ENCODE peak calls at places on chromosomes 11 and 22, in six cellular contexts. X, C, T, L, G and W are unnamed samples.
A peak's percentile ranks its signal among the peaks of the same experiment; 100 is the strongest.

GRCh38 chr22:21450320-21450831 is 16.8 kb upstream of the TMEM191C start:
- DNase-seq in X (peak; percentile 7), C (peak; percentile 44), T (no peak), L (no peak), G (no peak), W (peak; percentile 64)

GRCh38 chr22:32805586-32805881 is 4.0 kb downstream of the TIMP3 start:
- DNase-seq in X (no peak), C (no peak), T (no peak), L (no peak), G (no peak), W (no peak)

GRCh38 chr11:36012410-36012809 is 68.5 kb downstream of the LDLRAD3 start:
- DNase-seq in X (no peak), C (no peak), T (peak; percentile 59), L (no peak), G (no peak), W (no peak)

GRCh38 chr11:8810331-8811301 is 100.4 kb upstream of the AKIP1 start:
- DNase-seq in X (no peak), C (peak; percentile 86), T (peak; percentile 93), L (peak; percentile 85), G (no peak), W (peak; percentile 93)

GRCh38 chr11:129226207-129226798 is 34.2 kb upstream of the ARHGAP32 start:
- DNase-seq in X (no peak), C (no peak), T (no peak), L (no peak), G (no peak), W (no peak)

GRCh38 chr11:63915961-63916836 is 765 bp downstream of the RCOR2 start:
- DNase-seq in X (no peak), C (no peak), T (peak; percentile 24), L (peak; percentile 67), G (no peak), W (no peak)

GRCh38 chr11:25702417-25702816 is 629.5 kb upstream of the ANO3 start:
- DNase-seq in X (no peak), C (no peak), T (no peak), L (no peak), G (no peak), W (no peak)

GRCh38 chr11:30489076-30489475 is 97.1 kb downstream of the MPPED2 start:
- DNase-seq in X (no peak), C (no peak), T (peak; percentile 11), L (no peak), G (no peak), W (no peak)

GRCh38 chr11:62857541-62857982 is 18.2 kb upstream of the WDR74 start:
- DNase-seq in X (no peak), C (no peak), T (no peak), L (no peak), G (no peak), W (no peak)

GRCh38 chr11:67316882-67317364 is 13.6 kb downstream of the SSH3 start:
- DNase-seq in X (no peak), C (no peak), T (peak; percentile 70), L (no peak), G (no peak), W (no peak)

GRCh38 chr22:40436460-40437431 is 66.4 kb downstream of the SGSM3 start:
- DNase-seq in X (no peak), C (no peak), T (peak; percentile 81), L (no peak), G (no peak), W (no peak)

GRCh38 chr22:19940536-19941364 is 822 bp upstream of the COMT start:
- DNase-seq in X (no peak), C (peak; percentile 39), T (no peak), L (peak; percentile 42), G (no peak), W (peak; percentile 69)

GRCh38 chr11:85086511-85087284 is 540.4 kb downstream of the DLG2 start:
- DNase-seq in X (no peak), C (no peak), T (peak; percentile 8), L (no peak), G (no peak), W (no peak)

GRCh38 chr11:78654071-78654470 is 79.4 kb upstream of the NARS2 start:
- DNase-seq in X (no peak), C (no peak), T (no peak), L (no peak), G (no peak), W (no peak)

GRCh38 chr11:43360361-43361032 is 1.8 kb downstream of the TTC17 start:
- DNase-seq in X (no peak), C (no peak), T (peak; percentile 64), L (no peak), G (no peak), W (no peak)

GRCh38 chr11:82906236-82906635 is 4.7 kb downstream of the DDIAS start:
- DNase-seq in X (no peak), C (no peak), T (peak; percentile 52), L (no peak), G (no peak), W (no peak)

GRCh38 chr11:71440021-71440755 is 8.0 kb downstream of the DHCR7 start:
- DNase-seq in X (no peak), C (no peak), T (no peak), L (no peak), G (no peak), W (peak; percentile 24)

GRCh38 chr11:1194977-1195689 is 27.7 kb upstream of the MUC5B start:
- DNase-seq in X (no peak), C (peak; percentile 28), T (no peak), L (peak; percentile 30), G (no peak), W (peak; percentile 73)

GRCh38 chr22:49740242-49740641 is 87.4 kb downstream of the BRD1 start:
- DNase-seq in X (no peak), C (no peak), T (no peak), L (no peak), G (no peak), W (peak; percentile 57)

GRCh38 chr11:103085758-103086365 is 6.1 kb downstream of the DCUN1D5 start:
- DNase-seq in X (no peak), C (no peak), T (peak; percentile 65), L (no peak), G (no peak), W (no peak)

GRCh38 chr11:8099291-8099899 is 18.4 kb downstream of the TUB start:
- DNase-seq in X (peak; percentile 44), C (peak; percentile 72), T (peak; percentile 93), L (peak; percentile 65), G (peak; percentile 46), W (peak; percentile 91)

GRCh38 chr11:92909214-92909613 is 60.2 kb upstream of the MTNR1B start:
- DNase-seq in X (no peak), C (no peak), T (no peak), L (no peak), G (no peak), W (no peak)

GRCh38 chr11:877565-877964 is 33.0 kb downstream of the CHID1 start:
- DNase-seq in X (no peak), C (no peak), T (no peak), L (no peak), G (no peak), W (no peak)

GRCh38 chr22:29867260-29867659 is 15.7 kb upstream of the MTMR3 start:
- DNase-seq in X (no peak), C (no peak), T (no peak), L (no peak), G (no peak), W (no peak)

GRCh38 chr11:19832166-19832750 is 119.6 kb downstream of the NAV2 start:
- DNase-seq in X (no peak), C (no peak), T (no peak), L (no peak), G (no peak), W (no peak)

GRCh38 chr22:37233751-37234631 is 10.1 kb downstream of the RAC2 start:
- DNase-seq in X (no peak), C (peak; percentile 22), T (no peak), L (no peak), G (no peak), W (peak; percentile 74)

GRCh38 chr22:36871669-36872081 is 10.9 kb downstream of the NCF4 start:
- DNase-seq in X (no peak), C (no peak), T (no peak), L (no peak), G (no peak), W (no peak)

GRCh38 chr11:113147249-113147648 is 167.1 kb upstream of the TTC12 start:
- DNase-seq in X (no peak), C (no peak), T (no peak), L (no peak), G (no peak), W (no peak)

GRCh38 chr11:46659908-46660307 is 40.5 kb downstream of the ARHGAP1 start:
- DNase-seq in X (no peak), C (no peak), T (peak; percentile 96), L (no peak), G (no peak), W (peak; percentile 76)

GRCh38 chr22:50303515-50303847 is 4.0 kb downstream of the PLXNB2 start:
- DNase-seq in X (no peak), C (no peak), T (no peak), L (no peak), G (no peak), W (no peak)